ENCODE peak calls at places on chromosomes 5 and 9, in nine cellular contexts. Z is uterus, S is A549, V is ovary, R is stomach, I is HepG2, N is testis, A is lower leg skin, M is adrenal gland. K is an unnamed sample.

GRCh38 chr5:55231476-55232193 is 1.8 kb downstream of the CCNO start:
- DNase-seq in Z (no peak), S (no peak), V (peak), R (no peak), I (no peak), N (no peak), A (no peak), M (no peak), K (no peak)

GRCh38 chr5:5932824-5933223 is 445.5 kb downstream of the MED10 start:
- DNase-seq in Z (no peak), S (no peak), V (no peak), R (no peak), I (no peak), N (peak), A (no peak), M (no peak), K (no peak)

GRCh38 chr5:83397658-83398057 is 73.9 kb upstream of the VCAN start:
- DNase-seq in Z (no peak), S (no peak), V (no peak), R (no peak), I (no peak), N (no peak), A (no peak), M (no peak), K (no peak)

GRCh38 chr5:100311811-100312210 is 223.4 kb upstream of the FAM174A start:
- DNase-seq in Z (no peak), S (peak), V (no peak), R (no peak), I (no peak), N (no peak), A (no peak), M (no peak), K (no peak)

GRCh38 chr5:126745259-126745992 is 31.5 kb upstream of the LMNB1 start:
- DNase-seq in Z (no peak), S (no peak), V (no peak), R (no peak), I (no peak), N (no peak), A (no peak), M (no peak), K (no peak)

GRCh38 chr5:113230711-113231652 is 203.8 kb downstream of the TSSK1B start:
- DNase-seq in Z (no peak), S (no peak), V (no peak), R (no peak), I (no peak), N (no peak), A (no peak), M (no peak), K (no peak)

GRCh38 chr5:138274189-138274853 is at the start of gene GFRA3:
- DNase-seq in Z (no peak), S (no peak), V (peak), R (no peak), I (no peak), N (no peak), A (no peak), M (no peak), K (peak)

GRCh38 chr5:139904566-139905400 is 109.2 kb downstream of the PSD2 start:
- DNase-seq in Z (no peak), S (no peak), V (peak), R (no peak), I (no peak), N (no peak), A (no peak), M (no peak), K (no peak)

GRCh38 chr5:36573441-36573840 is 33.0 kb upstream of the SLC1A3 start:
- DNase-seq in Z (no peak), S (no peak), V (no peak), R (no peak), I (no peak), N (no peak), A (no peak), M (no peak), K (no peak)

GRCh38 chr5:52807723-52808122 is 20.0 kb downstream of the ITGA1 start:
- DNase-seq in Z (no peak), S (no peak), V (no peak), R (no peak), I (no peak), N (no peak), A (no peak), M (no peak), K (no peak)

GRCh38 chr5:150672884-150673275 is 11.8 kb downstream of the MYOZ3 start:
- DNase-seq in Z (no peak), S (no peak), V (no peak), R (no peak), I (no peak), N (no peak), A (no peak), M (no peak), K (no peak)

GRCh38 chr9:131290039-131290766 is 680 bp downstream of the PLPP7 start:
- DNase-seq in Z (no peak), S (no peak), V (peak), R (no peak), I (no peak), N (peak), A (no peak), M (peak), K (no peak)

GRCh38 chr5:94916619-94917018 is 298.1 kb downstream of the SLF1 start:
- DNase-seq in Z (no peak), S (no peak), V (no peak), R (no peak), I (no peak), N (no peak), A (no peak), M (no peak), K (no peak)

GRCh38 chr9:3863686-3864085 is 337.9 kb upstream of the RFX3 start:
- DNase-seq in Z (no peak), S (no peak), V (no peak), R (no peak), I (no peak), N (no peak), A (no peak), M (no peak), K (no peak)

GRCh38 chr5:96279796-96280542 is 153.1 kb downstream of the PCSK1 start:
- DNase-seq in Z (no peak), S (peak), V (no peak), R (no peak), I (peak), N (no peak), A (no peak), M (no peak), K (no peak)

GRCh38 chr9:16321461-16322119 is 548.9 kb downstream of the BNC2 start:
- DNase-seq in Z (no peak), S (peak), V (no peak), R (no peak), I (no peak), N (no peak), A (no peak), M (peak), K (no peak)

GRCh38 chr5:133873936-133874585 is 94.4 kb downstream of the C5orf15 start:
- DNase-seq in Z (no peak), S (no peak), V (no peak), R (no peak), I (no peak), N (no peak), A (no peak), M (no peak), K (no peak)

GRCh38 chr5:177357459-177358332 is at the start of gene RGS14:
- DNase-seq in Z (no peak), S (no peak), V (no peak), R (peak), I (no peak), N (no peak), A (no peak), M (no peak), K (peak)

GRCh38 chr5:110956913-110957813 is 114.3 kb upstream of the TSLP start:
- DNase-seq in Z (no peak), S (no peak), V (no peak), R (no peak), I (no peak), N (no peak), A (no peak), M (no peak), K (no peak)

GRCh38 chr9:133703571-133704399 is 34.4 kb downstream of the SARDH start:
- DNase-seq in Z (no peak), S (no peak), V (no peak), R (no peak), I (no peak), N (no peak), A (no peak), M (no peak), K (peak)

GRCh38 chr9:92324451-92324850 is 699 bp downstream of the NOL8 start:
- DNase-seq in Z (no peak), S (no peak), V (no peak), R (no peak), I (no peak), N (no peak), A (no peak), M (no peak), K (no peak)

GRCh38 chr9:137056739-137057407 is 3.0 kb upstream of the ENTPD2 start:
- DNase-seq in Z (no peak), S (peak), V (no peak), R (no peak), I (peak), N (peak), A (no peak), M (no peak), K (no peak)

DNA sequence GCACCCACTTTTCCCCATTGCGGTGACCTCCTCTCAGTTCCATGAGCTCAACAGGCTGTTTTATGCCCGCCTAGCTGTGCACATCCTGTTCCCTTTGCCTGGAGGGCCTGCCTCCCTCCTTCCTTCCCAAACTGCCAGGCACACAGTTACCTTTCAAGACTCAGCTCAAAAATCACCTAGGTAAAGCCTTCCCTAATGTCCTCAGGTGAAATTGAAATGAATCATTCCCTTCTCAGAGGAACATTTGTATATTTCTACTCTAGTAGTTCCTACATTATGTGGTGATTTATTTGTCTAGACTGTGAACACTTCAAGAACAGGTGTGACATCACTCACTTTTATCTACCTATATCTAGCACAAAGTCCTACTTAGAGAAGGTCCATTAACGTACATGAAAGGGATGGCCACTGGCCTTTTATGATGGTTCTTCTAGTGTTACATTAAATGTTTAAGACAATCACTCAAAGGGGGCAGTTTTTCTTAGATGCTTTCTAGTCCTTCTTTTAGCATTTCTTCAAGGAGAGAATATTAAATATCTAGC is 103.5 kb upstream of the EQTN start:
- DNase-seq in Z (no peak), S (no peak), V (no peak), R (no peak), I (no peak), N (no peak), A (no peak), M (no peak), K (no peak)
- TF ChIP-seq POLR2A in Z (no peak), S (no peak), V (no peak), R (no peak), I (no peak), N (no peak), A (no peak), M (no peak), K (no peak)

GRCh38 chr9:5557606-5558587 is 47.6 kb downstream of the PDCD1LG2 start:
- DNase-seq in Z (no peak), S (no peak), V (no peak), R (no peak), I (no peak), N (no peak), A (peak), M (no peak), K (peak)
- TF ChIP-seq POLR2A in Z (no peak), S (no peak), V (no peak), R (no peak), I (no peak), N (no peak), A (no peak), M (no peak), K (no peak)

GRCh38 chr5:73506459-73506955 is 8.3 kb downstream of the BTF3 start:
- DNase-seq in Z (no peak), S (no peak), V (no peak), R (no peak), I (no peak), N (no peak), A (no peak), M (no peak), K (no peak)
- TF ChIP-seq POLR2A in Z (no peak), S (no peak), V (no peak), R (no peak), I (peak), N (no peak), A (no peak), M (no peak), K (no peak)

DNA sequence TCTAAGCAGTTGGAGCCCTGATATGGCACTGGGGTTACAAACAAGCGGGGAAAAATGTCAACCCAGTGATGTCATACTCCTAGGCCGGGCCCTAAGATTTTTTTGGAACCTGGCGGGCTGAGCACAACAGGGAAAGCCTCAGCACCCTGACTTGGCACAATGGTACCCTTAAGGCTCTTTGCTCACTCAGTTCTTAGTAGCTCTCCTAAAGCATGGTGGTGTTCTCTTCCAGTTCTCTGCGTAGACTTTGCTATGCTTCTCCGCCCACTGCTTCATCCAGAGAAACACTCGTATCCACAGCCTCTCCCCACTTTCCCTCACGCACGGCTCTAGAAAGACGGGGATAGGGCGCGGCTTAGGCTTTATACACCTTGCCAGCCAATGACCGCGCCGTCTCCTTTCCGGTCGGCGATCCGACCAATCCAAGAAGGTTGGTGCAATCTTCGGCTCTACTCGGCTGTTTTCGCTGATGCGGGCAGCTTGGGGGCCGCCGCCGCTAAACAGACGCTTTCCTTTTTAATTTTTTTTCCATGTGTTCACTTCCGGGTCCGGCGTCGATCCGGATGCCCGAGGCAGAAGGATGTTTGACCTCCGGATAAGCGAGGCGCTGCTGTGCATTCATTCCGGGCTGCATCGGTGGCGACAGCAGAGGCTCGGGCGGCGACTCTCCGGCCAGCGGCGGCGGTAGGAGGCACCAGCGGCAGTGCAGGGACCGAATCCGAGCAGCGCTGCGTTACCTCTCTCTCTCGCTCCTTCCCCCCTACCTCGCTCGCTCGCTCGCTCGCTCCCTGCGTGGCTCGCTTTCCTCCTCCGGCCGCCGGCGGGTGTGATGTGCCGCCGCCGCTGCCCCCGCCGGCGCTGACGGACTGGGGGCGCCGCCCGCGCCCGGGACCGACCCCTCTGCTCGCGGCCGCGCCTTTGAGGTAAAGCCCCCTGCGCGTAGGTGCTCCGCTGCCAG is at the start of gene CSNK1G3:
- DNase-seq in Z (peak), S (peak), V (peak), R (peak), I (peak), N (peak), A (peak), M (peak), K (peak)
- TF ChIP-seq POLR2A in Z (peak), S (peak), V (peak), R (no peak), I (peak), N (no peak), A (no peak), M (peak), K (peak)

GRCh38 chr9:129009584-129010141 is 18.5 kb downstream of the SH3GLB2 start:
- DNase-seq in Z (no peak), S (no peak), V (no peak), R (no peak), I (no peak), N (no peak), A (no peak), M (no peak), K (no peak)

GRCh38 chr9:129007766-129008468 is 20.2 kb downstream of the SH3GLB2 start:
- DNase-seq in Z (no peak), S (no peak), V (no peak), R (no peak), I (no peak), N (no peak), A (no peak), M (no peak), K (no peak)

GRCh38 chr9:129010267-129010975 is 17.7 kb downstream of the SH3GLB2 start:
- DNase-seq in Z (no peak), S (no peak), V (no peak), R (no peak), I (no peak), N (no peak), A (no peak), M (no peak), K (no peak)

GRCh38 chr9:129008469-129008965 is 19.6 kb downstream of the SH3GLB2 start:
- DNase-seq in Z (no peak), S (no peak), V (no peak), R (no peak), I (no peak), N (no peak), A (no peak), M (no peak), K (no peak)

DNA sequence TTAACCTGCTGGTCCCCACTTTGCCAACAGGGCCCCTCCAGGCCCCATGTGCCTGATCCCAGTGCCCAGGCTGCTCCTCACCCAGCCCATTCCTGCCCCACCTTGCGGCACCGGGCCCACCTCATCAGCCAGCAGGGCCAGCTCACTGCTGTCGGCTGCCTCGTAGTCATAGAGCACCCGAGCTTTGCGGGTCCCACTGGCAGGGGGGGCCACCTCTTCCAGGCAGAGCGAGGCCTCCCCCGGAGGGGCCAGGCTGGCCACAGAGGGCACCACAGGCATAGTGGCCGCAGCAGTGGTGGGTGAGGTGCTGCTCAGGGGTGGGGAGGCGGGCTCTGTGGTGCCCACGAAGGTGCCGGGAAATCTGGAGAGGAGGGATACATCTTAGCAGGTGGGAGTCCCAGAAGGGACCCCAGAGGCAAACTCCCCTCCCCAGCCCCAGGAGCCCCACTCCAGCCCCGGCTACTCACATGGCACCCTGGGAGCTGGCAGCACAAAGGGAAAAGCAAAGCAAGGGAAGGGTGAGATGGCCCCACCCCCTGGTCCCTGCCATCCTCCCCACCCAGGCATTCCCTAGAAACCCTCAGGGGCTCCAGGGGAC is 19.0 kb downstream of the SH3GLB2 start:
- DNase-seq in Z (no peak), S (no peak), V (no peak), R (no peak), I (no peak), N (no peak), A (no peak), M (no peak), K (no peak)
- TF ChIP-seq POLR2A in Z (no peak), S (no peak), V (no peak), R (no peak), I (no peak), N (no peak), A (no peak), M (no peak), K (no peak)

GRCh38 chr5:59275170-59275536 is 618.4 kb downstream of the PDE4D start:
- DNase-seq in Z (no peak), S (peak), V (no peak), R (no peak), I (no peak), N (no peak), A (no peak), M (no peak), K (no peak)

GRCh38 chr5:59276277-59276647 is 617.3 kb downstream of the PDE4D start:
- DNase-seq in Z (no peak), S (no peak), V (no peak), R (no peak), I (no peak), N (no peak), A (no peak), M (no peak), K (no peak)

GRCh38 chr5:59274130-59274529 is 619.4 kb downstream of the PDE4D start:
- DNase-seq in Z (no peak), S (no peak), V (no peak), R (no peak), I (no peak), N (no peak), A (no peak), M (no peak), K (no peak)

GRCh38 chr5:59276886-59277514 is 616.5 kb downstream of the PDE4D start:
- DNase-seq in Z (no peak), S (peak), V (no peak), R (no peak), I (no peak), N (no peak), A (no peak), M (no peak), K (no peak)

GRCh38 chr5:59275537-59276276 is 617.8 kb downstream of the PDE4D start:
- DNase-seq in Z (peak), S (peak), V (peak), R (peak), I (no peak), N (peak), A (peak), M (peak), K (no peak)
- TF ChIP-seq POLR2A in Z (no peak), S (no peak), V (no peak), R (no peak), I (no peak), N (no peak), A (no peak), M (no peak), K (no peak)

DNA sequence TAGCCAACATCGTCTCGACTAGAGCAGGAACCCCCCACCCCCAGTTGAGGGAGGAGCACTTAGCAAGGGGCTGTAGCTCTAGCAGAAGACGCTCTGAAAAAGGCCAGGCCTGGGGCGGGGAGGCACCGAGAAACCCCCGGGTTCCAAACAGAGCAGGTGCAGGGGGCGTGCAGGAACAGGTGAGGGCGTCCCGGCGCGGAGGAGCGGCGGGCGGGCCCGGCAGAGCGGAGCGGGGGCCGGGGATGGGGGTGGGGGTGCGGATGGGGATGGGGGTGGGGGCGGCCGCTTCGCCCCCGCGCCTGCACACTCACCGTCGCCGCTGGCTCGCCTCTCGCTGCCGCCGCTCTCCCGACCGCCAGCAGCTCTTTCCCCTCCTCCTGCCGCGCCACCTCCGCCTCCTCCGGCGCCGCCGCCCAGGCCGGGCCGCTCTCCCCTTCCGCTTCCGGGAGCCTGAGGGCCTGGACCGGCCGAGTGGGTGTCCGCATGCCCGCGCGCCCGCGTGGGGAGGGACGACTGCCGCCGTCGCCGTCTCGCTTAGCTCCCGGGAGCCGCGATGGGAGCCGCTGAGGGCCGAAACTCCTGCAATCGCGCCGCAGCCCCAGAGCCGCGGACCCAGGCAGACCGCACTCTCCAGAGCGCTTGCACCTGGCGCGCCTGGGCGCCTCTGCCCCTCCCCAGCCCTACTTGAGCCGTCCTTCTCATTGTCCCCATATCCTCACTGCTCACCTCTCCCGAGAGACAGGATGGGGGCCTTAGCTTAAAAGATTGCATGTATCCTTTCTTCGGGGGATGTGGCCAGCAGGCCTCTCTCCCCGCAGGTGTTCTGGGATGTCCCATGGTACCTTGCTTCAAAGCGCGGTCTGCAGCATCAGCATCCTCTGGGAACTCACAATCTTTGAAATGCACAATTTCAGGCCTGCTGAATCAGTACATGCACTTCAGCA is at the start of gene ZDHHC21:
- DNase-seq in Z (peak), S (peak), V (peak), R (peak), I (peak), N (peak), A (peak), M (peak), K (peak)
- TF ChIP-seq POLR2A in Z (no peak), S (peak), V (no peak), R (no peak), I (no peak), N (no peak), A (no peak), M (no peak), K (peak)

K was measured in heart left ventricle.